ENCODE peak calls at places on chromosomes 2 and 18, in four cellular contexts. One of them, this sample, is unnamed.
A peak's percentile ranks its signal among the peaks of the same experiment; 100 is the strongest.

GRCh38 chr2:79855264-79856006 is 342.6 kb downstream of the CTNNA2 start:
- DNase-seq in choroid plexus epithelial cell: peak; percentile 8
- DNase-seq in coronary artery: no peak
- DNase-seq in WTC11: peak; percentile 67
- DNase-seq in this sample: peak; percentile 59

GRCh38 chr2:43265006-43265770 is 38.8 kb upstream of the ZFP36L2 start:
- DNase-seq in coronary artery: no peak
- DNase-seq in WTC11: no peak
- DNase-seq in choroid plexus epithelial cell: peak; percentile 56
- DNase-seq in this sample: no peak

GRCh38 chr2:217394510-217395351 is 534.9 kb upstream of the TNP1 start:
- DNase-seq in coronary artery: no peak
- DNase-seq in WTC11: no peak
- DNase-seq in choroid plexus epithelial cell: no peak
- DNase-seq in this sample: no peak

GRCh38 chr2:26483957-26484565 is 6.1 kb upstream of the OTOF start:
- DNase-seq in choroid plexus epithelial cell: no peak
- DNase-seq in WTC11: no peak
- DNase-seq in coronary artery: no peak
- DNase-seq in this sample: no peak

GRCh38 chr2:190277234-190278112 is 42.2 kb downstream of the HIBCH start:
- DNase-seq in choroid plexus epithelial cell: peak; percentile 75
- DNase-seq in WTC11: no peak
- DNase-seq in coronary artery: no peak
- DNase-seq in this sample: no peak

GRCh38 chr2:226888971-226889370 is 53.1 kb downstream of the RHBDD1 start:
- DNase-seq in WTC11: no peak
- DNase-seq in coronary artery: no peak
- DNase-seq in choroid plexus epithelial cell: peak; percentile 34
- DNase-seq in this sample: no peak

GRCh38 chr18:72869786-72870185 is 2.0 kb upstream of the NETO1 start:
- DNase-seq in WTC11: peak; percentile 24
- DNase-seq in choroid plexus epithelial cell: no peak
- DNase-seq in coronary artery: no peak
- DNase-seq in this sample: no peak

GRCh38 chr2:46765045-46765444 is 150.6 kb downstream of the MCFD2 start:
- DNase-seq in coronary artery: no peak
- DNase-seq in WTC11: no peak
- DNase-seq in choroid plexus epithelial cell: no peak
- DNase-seq in this sample: no peak

GRCh38 chr2:673016-673415 is 4.2 kb downstream of the TMEM18 start:
- DNase-seq in coronary artery: no peak
- DNase-seq in choroid plexus epithelial cell: no peak
- DNase-seq in WTC11: no peak
- DNase-seq in this sample: no peak

DNA sequence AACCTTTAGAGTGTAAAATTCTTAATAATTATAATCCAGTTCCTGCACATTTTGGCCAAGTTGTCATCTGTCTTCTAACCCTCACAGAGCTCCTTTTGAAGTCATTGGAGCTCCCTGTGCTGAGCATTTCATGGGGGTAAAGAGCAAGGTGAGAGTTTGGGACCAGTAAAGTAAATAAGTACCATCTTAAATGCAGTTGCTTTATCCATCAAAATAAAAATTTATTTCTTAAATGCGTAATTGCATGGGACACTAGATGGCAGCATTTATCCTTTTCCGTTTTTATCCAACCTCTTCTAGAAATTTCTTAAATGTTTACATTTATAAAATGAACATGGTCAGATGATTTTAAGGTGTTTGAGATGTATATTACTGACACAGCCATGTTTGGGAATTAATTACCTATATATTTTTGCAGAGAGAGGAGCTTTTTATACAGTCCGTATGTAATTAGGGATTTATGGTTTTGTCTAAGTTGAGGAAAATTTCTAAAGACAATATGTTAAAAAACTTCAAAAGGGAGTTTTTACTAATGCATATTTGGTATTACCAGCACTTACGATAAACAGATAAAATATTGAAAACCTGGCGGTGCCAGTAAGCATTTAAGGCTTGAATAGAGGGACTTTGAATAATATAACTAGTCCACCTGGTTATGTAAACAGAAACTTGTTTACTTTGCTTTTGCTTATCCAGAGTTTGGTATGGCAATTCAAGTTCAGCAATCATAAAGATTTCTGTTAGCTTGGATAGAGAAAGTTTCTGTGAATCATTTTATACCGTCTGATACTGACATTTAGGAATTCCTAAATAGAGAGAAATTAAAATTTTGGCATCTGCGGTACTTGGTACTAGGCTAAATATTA is 54.5 kb downstream of the ACSL3 start:
- DNase-seq in choroid plexus epithelial cell: peak; percentile 60
- DNase-seq in coronary artery: no peak
- DNase-seq in WTC11: no peak
- DNase-seq in this sample: no peak
- TF ChIP-seq CTCF in choroid plexus epithelial cell: peak; percentile 67
- TF ChIP-seq CTCF in coronary artery: peak; percentile 37
- TF ChIP-seq CTCF in WTC11: peak; percentile 18
- TF ChIP-seq CTCF in this sample: peak; percentile 34

DNA sequence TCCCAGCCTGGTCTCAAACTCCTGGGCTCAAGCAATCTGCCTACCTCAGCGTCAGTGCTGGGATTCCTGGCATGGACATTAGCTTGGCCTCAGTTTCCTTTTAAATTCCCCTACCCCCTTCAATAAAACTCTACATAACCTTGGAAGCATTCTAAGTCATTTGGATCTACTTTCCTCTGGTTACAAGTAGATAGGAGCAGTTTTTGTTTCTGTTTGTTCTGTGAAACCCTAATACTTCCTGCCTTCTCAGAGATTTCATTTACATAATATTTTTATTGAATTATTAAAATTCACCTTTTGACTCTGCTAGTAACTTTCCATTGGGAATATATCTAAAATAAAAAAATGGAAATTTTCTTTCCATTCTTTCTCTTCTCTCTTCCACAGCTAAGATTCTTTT is 25.9 kb downstream of the GIGYF2 start:
- DNase-seq in choroid plexus epithelial cell: no peak
- DNase-seq in coronary artery: no peak
- DNase-seq in WTC11: no peak
- DNase-seq in this sample: no peak
- TF ChIP-seq CTCF in choroid plexus epithelial cell: no peak
- TF ChIP-seq CTCF in coronary artery: no peak
- TF ChIP-seq CTCF in WTC11: no peak
- TF ChIP-seq CTCF in this sample: no peak

DNA sequence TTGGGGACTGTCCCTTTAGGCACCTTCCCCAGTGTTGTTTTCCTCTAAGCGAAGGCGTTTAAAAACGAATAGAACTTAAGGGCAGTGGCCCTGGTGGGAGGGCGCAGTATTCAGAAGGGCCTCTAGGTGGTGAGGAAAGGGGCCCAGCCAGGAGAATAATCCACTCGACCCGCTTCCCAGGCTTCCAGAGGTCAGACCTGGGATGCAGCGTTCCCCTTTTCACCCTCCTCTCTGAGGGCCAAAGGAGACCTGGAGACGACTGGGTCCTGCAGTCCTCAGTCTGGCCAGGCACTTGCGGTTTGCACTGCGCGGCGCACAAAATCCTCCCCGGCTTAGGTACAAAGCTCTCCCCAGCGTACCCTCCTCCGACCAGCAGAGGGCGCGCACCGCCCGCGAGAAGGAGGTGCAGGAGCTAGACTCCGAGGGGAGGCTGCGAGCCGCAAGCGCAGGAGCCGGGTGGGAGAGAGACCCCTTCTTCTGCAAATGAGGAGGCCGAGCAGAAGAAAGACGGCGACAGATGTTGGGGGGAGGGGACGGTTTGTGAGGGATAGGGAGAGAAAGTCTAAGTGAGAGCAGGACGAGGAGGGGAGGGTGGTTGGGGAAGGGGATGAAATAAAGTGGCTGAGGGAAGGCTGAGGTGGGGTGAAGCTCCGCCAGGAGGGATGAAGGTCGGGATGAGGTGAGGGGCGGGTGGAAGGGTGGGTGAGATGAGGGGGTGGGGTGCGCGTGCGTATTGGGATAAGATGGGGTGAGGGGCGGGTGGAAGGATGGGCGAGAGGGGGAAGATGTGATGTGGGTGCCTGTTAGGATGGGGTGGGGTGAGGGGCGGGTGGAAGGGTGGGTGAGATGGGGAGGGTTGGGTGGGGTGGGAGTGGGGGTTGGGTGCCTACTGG is 4.9 kb downstream of the FEV start:
- DNase-seq in choroid plexus epithelial cell: peak; percentile 82
- DNase-seq in WTC11: peak; percentile 96
- DNase-seq in coronary artery: no peak
- DNase-seq in this sample: peak; percentile 87
- TF ChIP-seq CTCF in choroid plexus epithelial cell: peak; percentile 83
- TF ChIP-seq CTCF in WTC11: peak; percentile 74
- TF ChIP-seq CTCF in coronary artery: peak; percentile 93
- TF ChIP-seq CTCF in this sample: peak; percentile 98

DNA sequence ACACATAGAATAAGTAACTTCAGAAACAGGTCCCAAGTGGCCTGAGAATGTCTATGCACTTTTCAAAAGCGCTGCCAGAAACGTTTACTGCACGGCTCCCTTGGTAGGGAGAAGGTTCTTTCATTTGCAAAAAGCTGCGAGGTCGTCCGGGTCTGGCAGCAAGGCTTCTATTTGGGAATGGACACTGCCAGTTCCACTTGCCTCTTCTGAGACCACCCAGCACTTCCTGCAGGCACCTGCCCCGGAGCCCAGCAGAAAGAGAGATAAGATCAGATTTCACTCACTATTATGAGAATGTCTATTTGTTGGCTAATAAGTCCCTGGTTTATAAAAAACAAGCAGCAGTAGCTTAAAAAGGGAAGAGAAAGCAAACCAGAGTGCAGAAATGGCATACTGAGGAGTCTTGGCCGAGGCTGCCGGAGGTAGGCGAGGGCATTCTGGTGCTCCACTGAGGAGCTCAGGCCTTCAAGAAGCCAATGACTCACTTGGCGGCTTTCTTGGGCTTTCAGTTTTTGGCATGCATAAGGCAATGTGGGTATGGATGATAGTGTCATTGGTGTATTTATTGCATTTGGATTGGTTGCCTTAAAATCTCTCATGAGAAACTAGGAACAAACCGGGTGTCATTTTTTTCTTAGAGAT is 119.4 kb upstream of the ARL5A start:
- DNase-seq in WTC11: peak; percentile 16
- DNase-seq in coronary artery: no peak
- DNase-seq in choroid plexus epithelial cell: peak; percentile 2
- DNase-seq in this sample: peak; percentile 6
- TF ChIP-seq CTCF in WTC11: no peak
- TF ChIP-seq CTCF in coronary artery: no peak
- TF ChIP-seq CTCF in choroid plexus epithelial cell: no peak
- TF ChIP-seq CTCF in this sample: no peak

GRCh38 chr2:72952110-72952823 is 34.9 kb downstream of the EMX1 start:
- DNase-seq in choroid plexus epithelial cell: no peak
- DNase-seq in WTC11: no peak
- DNase-seq in coronary artery: no peak
- DNase-seq in this sample: no peak
- TF ChIP-seq CTCF in choroid plexus epithelial cell: peak; percentile 20
- TF ChIP-seq CTCF in WTC11: no peak
- TF ChIP-seq CTCF in coronary artery: no peak
- TF ChIP-seq CTCF in this sample: no peak

GRCh38 chr2:16774091-16774490 is 108.5 kb upstream of the CYRIA start:
- DNase-seq in coronary artery: no peak
- DNase-seq in choroid plexus epithelial cell: peak; percentile 48
- DNase-seq in WTC11: no peak
- DNase-seq in this sample: no peak

GRCh38 chr2:16773080-16773713 is 107.6 kb upstream of the CYRIA start:
- DNase-seq in coronary artery: no peak
- DNase-seq in WTC11: peak; percentile 45
- DNase-seq in choroid plexus epithelial cell: peak; percentile 76
- DNase-seq in this sample: no peak

GRCh38 chr2:16777123-16777872 is 111.7 kb upstream of the CYRIA start:
- DNase-seq in coronary artery: no peak
- DNase-seq in WTC11: no peak
- DNase-seq in choroid plexus epithelial cell: no peak
- DNase-seq in this sample: no peak

GRCh38 chr2:16774980-16775963 is 109.6 kb upstream of the CYRIA start:
- DNase-seq in coronary artery: no peak
- DNase-seq in choroid plexus epithelial cell: peak; percentile 49
- DNase-seq in WTC11: peak; percentile 39
- DNase-seq in this sample: no peak
- TF ChIP-seq CTCF in coronary artery: no peak
- TF ChIP-seq CTCF in choroid plexus epithelial cell: peak; percentile 51
- TF ChIP-seq CTCF in WTC11: no peak
- TF ChIP-seq CTCF in this sample: no peak

GRCh38 chr2:220051716-220052115 is 424.3 kb downstream of the SLC4A3 start:
- DNase-seq in WTC11: no peak
- DNase-seq in choroid plexus epithelial cell: no peak
- DNase-seq in coronary artery: no peak
- DNase-seq in this sample: no peak

GRCh38 chr2:220057922-220058321 is 430.5 kb downstream of the SLC4A3 start:
- DNase-seq in choroid plexus epithelial cell: no peak
- DNase-seq in WTC11: no peak
- DNase-seq in coronary artery: no peak
- DNase-seq in this sample: no peak

DNA sequence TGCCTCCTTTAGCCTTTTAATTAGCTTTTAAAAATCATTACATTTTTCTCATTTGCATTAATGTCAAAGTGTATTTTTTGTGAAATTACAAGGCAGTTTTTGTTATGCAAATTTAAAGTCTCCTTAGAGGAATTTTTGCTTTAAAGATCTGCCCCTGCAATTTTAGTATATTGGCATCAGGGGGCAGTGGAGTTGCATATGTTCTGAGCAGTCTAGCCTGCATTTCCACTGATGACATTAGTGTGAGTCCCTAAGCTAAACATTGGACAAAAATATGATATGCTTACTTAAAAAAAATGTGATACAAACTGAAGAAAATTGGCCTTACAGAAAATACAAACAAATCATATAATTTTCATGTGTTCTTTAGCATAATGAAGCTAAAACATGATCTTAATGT is 426.5 kb downstream of the SLC4A3 start:
- DNase-seq in coronary artery: no peak
- DNase-seq in choroid plexus epithelial cell: peak; percentile 16
- DNase-seq in WTC11: no peak
- DNase-seq in this sample: no peak
- TF ChIP-seq CTCF in coronary artery: no peak
- TF ChIP-seq CTCF in choroid plexus epithelial cell: peak; percentile 38
- TF ChIP-seq CTCF in WTC11: no peak
- TF ChIP-seq CTCF in this sample: no peak

This sample was measured in mucosa of descending colon.